ENCODE peak calls at places on chromosomes 4 and X, in seven cellular contexts. One of them, this sample, is unnamed.

GRCh38 chr4:22720091-22720490 is 27.4 kb downstream of the GBA3 start:
- DNase-seq in SK-N-SH: no peak
- DNase-seq in HCT116: no peak
- DNase-seq in GM12878: no peak
- DNase-seq in K562: no peak
- DNase-seq in H1: no peak
- DNase-seq in HepG2: no peak
- DNase-seq in this sample: no peak

GRCh38 chr4:151673913-151674520 is 86.8 kb downstream of the GATB start:
- DNase-seq in SK-N-SH: peak; percentile 42
- DNase-seq in HCT116: no peak
- DNase-seq in GM12878: no peak
- DNase-seq in K562: no peak
- DNase-seq in H1: no peak
- DNase-seq in HepG2: no peak
- DNase-seq in this sample: no peak

GRCh38 chr4:70725633-70726032 is 3.9 kb downstream of the RUFY3 start:
- DNase-seq in SK-N-SH: no peak
- DNase-seq in HCT116: no peak
- DNase-seq in GM12878: no peak
- DNase-seq in K562: no peak
- DNase-seq in H1: no peak
- DNase-seq in HepG2: no peak
- DNase-seq in this sample: no peak

GRCh38 chrX:138745215-138745614 is 33.7 kb upstream of the FGF13 start:
- DNase-seq in SK-N-SH: peak; percentile 14
- DNase-seq in HCT116: no peak
- DNase-seq in GM12878: peak; percentile 8
- DNase-seq in K562: peak; percentile 54
- DNase-seq in H1: no peak
- DNase-seq in HepG2: peak; percentile 12
- DNase-seq in this sample: no peak

GRCh38 chrX:81259714-81260395 is 58.0 kb downstream of the SH3BGRL start:
- DNase-seq in SK-N-SH: no peak
- DNase-seq in HCT116: no peak
- DNase-seq in GM12878: no peak
- DNase-seq in K562: no peak
- DNase-seq in H1: no peak
- DNase-seq in HepG2: no peak
- DNase-seq in this sample: no peak

GRCh38 chr4:3436798-3437581 is 4.8 kb upstream of the HGFAC start:
- DNase-seq in SK-N-SH: no peak
- DNase-seq in HCT116: peak; percentile 62
- DNase-seq in GM12878: peak; percentile 4
- DNase-seq in K562: no peak
- DNase-seq in H1: no peak
- DNase-seq in HepG2: no peak
- DNase-seq in this sample: peak; percentile 92

GRCh38 chrX:33434256-33435092 is 223.1 kb upstream of the DMD start:
- DNase-seq in SK-N-SH: peak; percentile 42
- DNase-seq in HCT116: no peak
- DNase-seq in GM12878: no peak
- DNase-seq in K562: peak; percentile 25
- DNase-seq in H1: peak; percentile 31
- DNase-seq in HepG2: peak; percentile 9
- DNase-seq in this sample: peak; percentile 2

GRCh38 chr4:165541773-165542459 is 163.1 kb downstream of the CPE start:
- DNase-seq in SK-N-SH: peak; percentile 3
- DNase-seq in HCT116: no peak
- DNase-seq in GM12878: no peak
- DNase-seq in K562: no peak
- DNase-seq in H1: no peak
- DNase-seq in HepG2: no peak
- DNase-seq in this sample: no peak

GRCh38 chr4:48698029-48698901 is 81.8 kb downstream of the FRYL start:
- DNase-seq in SK-N-SH: no peak
- DNase-seq in HCT116: peak; percentile 44
- DNase-seq in GM12878: no peak
- DNase-seq in K562: peak; percentile 85
- DNase-seq in H1: no peak
- DNase-seq in HepG2: peak; percentile 75
- DNase-seq in this sample: no peak

GRCh38 chr4:140296871-140297570 is 76.4 kb upstream of the SCOC start:
- DNase-seq in SK-N-SH: no peak
- DNase-seq in HCT116: peak; percentile 29
- DNase-seq in GM12878: no peak
- DNase-seq in K562: peak; percentile 57
- DNase-seq in H1: no peak
- DNase-seq in HepG2: no peak
- DNase-seq in this sample: no peak

GRCh38 chr4:169279111-169279510 is 8.4 kb upstream of the SH3RF1 start:
- DNase-seq in SK-N-SH: no peak
- DNase-seq in HCT116: no peak
- DNase-seq in GM12878: no peak
- DNase-seq in K562: no peak
- DNase-seq in H1: no peak
- DNase-seq in HepG2: no peak
- DNase-seq in this sample: no peak

GRCh38 chr4:136319789-136320470 is 1212.4 kb downstream of the PCDH18 start:
- DNase-seq in SK-N-SH: no peak
- DNase-seq in HCT116: peak; percentile 81
- DNase-seq in GM12878: no peak
- DNase-seq in K562: no peak
- DNase-seq in H1: no peak
- DNase-seq in HepG2: peak; percentile 5
- DNase-seq in this sample: no peak

GRCh38 chr4:26024079-26024478 is 110.1 kb downstream of the SMIM20 start:
- DNase-seq in SK-N-SH: no peak
- DNase-seq in HCT116: no peak
- DNase-seq in GM12878: no peak
- DNase-seq in K562: no peak
- DNase-seq in H1: no peak
- DNase-seq in HepG2: no peak
- DNase-seq in this sample: no peak

GRCh38 chr4:14719053-14719452 is 283.2 kb upstream of the CPEB2 start:
- DNase-seq in SK-N-SH: no peak
- DNase-seq in HCT116: no peak
- DNase-seq in GM12878: no peak
- DNase-seq in K562: no peak
- DNase-seq in H1: no peak
- DNase-seq in HepG2: no peak
- DNase-seq in this sample: no peak

GRCh38 chrX:133307637-133308485 is 89.7 kb upstream of the TFDP3 start:
- DNase-seq in SK-N-SH: no peak
- DNase-seq in HCT116: no peak
- DNase-seq in GM12878: no peak
- DNase-seq in K562: no peak
- DNase-seq in H1: peak; percentile 23
- DNase-seq in HepG2: no peak
- DNase-seq in this sample: no peak

GRCh38 chr4:172515266-172515879 is 653.2 kb upstream of the GALNT7 start:
- DNase-seq in SK-N-SH: no peak
- DNase-seq in HCT116: no peak
- DNase-seq in GM12878: no peak
- DNase-seq in K562: no peak
- DNase-seq in H1: peak; percentile 15
- DNase-seq in HepG2: no peak
- DNase-seq in this sample: no peak

GRCh38 chr4:85866508-85866907 is 391.6 kb downstream of the ARHGAP24 start:
- DNase-seq in SK-N-SH: no peak
- DNase-seq in HCT116: no peak
- DNase-seq in GM12878: no peak
- DNase-seq in K562: no peak
- DNase-seq in H1: no peak
- DNase-seq in HepG2: no peak
- DNase-seq in this sample: no peak

GRCh38 chr4:149371021-149371420 is 444.6 kb downstream of the IQCM start:
- DNase-seq in SK-N-SH: peak; percentile 3
- DNase-seq in HCT116: peak; percentile 67
- DNase-seq in GM12878: no peak
- DNase-seq in K562: peak; percentile 1
- DNase-seq in H1: peak; percentile 7
- DNase-seq in HepG2: peak; percentile 34
- DNase-seq in this sample: peak; percentile 76

GRCh38 chr4:24229976-24230375 is 340.1 kb upstream of the PPARGC1A start:
- DNase-seq in SK-N-SH: no peak
- DNase-seq in HCT116: no peak
- DNase-seq in GM12878: no peak
- DNase-seq in K562: no peak
- DNase-seq in H1: no peak
- DNase-seq in HepG2: no peak
- DNase-seq in this sample: no peak

GRCh38 chrX:130654409-130654970 is 248.5 kb downstream of the ENOX2 start:
- DNase-seq in SK-N-SH: peak; percentile 33
- DNase-seq in HCT116: no peak
- DNase-seq in GM12878: no peak
- DNase-seq in K562: no peak
- DNase-seq in H1: no peak
- DNase-seq in HepG2: no peak
- DNase-seq in this sample: no peak

GRCh38 chrX:36844857-36845256 is 163.3 kb upstream of the FAM47C start:
- DNase-seq in SK-N-SH: no peak
- DNase-seq in HCT116: no peak
- DNase-seq in GM12878: no peak
- DNase-seq in K562: no peak
- DNase-seq in H1: no peak
- DNase-seq in HepG2: no peak
- DNase-seq in this sample: no peak

GRCh38 chr4:16199132-16199531 is 27.1 kb downstream of the TAPT1 start:
- DNase-seq in SK-N-SH: peak; percentile 34
- DNase-seq in HCT116: no peak
- DNase-seq in GM12878: no peak
- DNase-seq in K562: no peak
- DNase-seq in H1: no peak
- DNase-seq in HepG2: peak; percentile 15
- DNase-seq in this sample: peak; percentile 37

GRCh38 chrX:50579955-50580354 is 109.3 kb upstream of the DGKK start:
- DNase-seq in SK-N-SH: peak; percentile 40
- DNase-seq in HCT116: peak; percentile 59
- DNase-seq in GM12878: peak; percentile 11
- DNase-seq in K562: peak; percentile 62
- DNase-seq in H1: no peak
- DNase-seq in HepG2: peak; percentile 68
- DNase-seq in this sample: peak; percentile 83

DNA sequence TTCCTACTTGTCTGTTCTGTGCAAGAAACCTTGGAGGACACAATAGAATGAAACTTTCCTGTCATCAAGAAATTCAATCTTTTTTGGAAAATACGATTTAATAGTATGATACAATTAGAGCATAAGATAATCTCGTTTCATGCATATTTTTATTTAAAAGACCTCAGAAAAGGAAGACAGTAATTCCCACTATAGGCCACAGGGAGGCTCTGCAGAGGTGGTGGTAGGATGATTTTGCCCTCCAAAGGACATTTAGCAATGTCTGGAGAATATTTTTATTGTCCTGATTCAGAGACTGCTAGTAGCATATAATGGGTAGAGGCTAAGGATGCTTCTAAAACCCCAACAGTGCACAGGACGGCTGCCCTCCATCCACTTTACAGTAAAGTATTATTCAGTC is 68.7 kb downstream of the PAK3 start:
- DNase-seq in SK-N-SH: peak; percentile 2
- DNase-seq in HCT116: no peak
- DNase-seq in GM12878: no peak
- DNase-seq in K562: peak; percentile 1
- DNase-seq in H1: no peak
- DNase-seq in HepG2: no peak
- DNase-seq in this sample: peak; percentile 0
- TF ChIP-seq JUND in SK-N-SH: no peak
- TF ChIP-seq JUND in HCT116: no peak
- TF ChIP-seq JUND in GM12878: no peak
- TF ChIP-seq JUND in K562: no peak
- TF ChIP-seq JUND in H1: no peak
- TF ChIP-seq JUND in HepG2: no peak
- TF ChIP-seq JUND in this sample: no peak

GRCh38 chr4:168150651-168151050 is 58.3 kb downstream of the ANXA10 start:
- DNase-seq in SK-N-SH: no peak
- DNase-seq in HCT116: no peak
- DNase-seq in GM12878: no peak
- DNase-seq in K562: no peak
- DNase-seq in H1: no peak
- DNase-seq in HepG2: no peak
- DNase-seq in this sample: no peak
- TF ChIP-seq JUND in SK-N-SH: no peak
- TF ChIP-seq JUND in HCT116: no peak
- TF ChIP-seq JUND in GM12878: no peak
- TF ChIP-seq JUND in K562: no peak
- TF ChIP-seq JUND in H1: no peak
- TF ChIP-seq JUND in HepG2: no peak
- TF ChIP-seq JUND in this sample: no peak

GRCh38 chr4:175330236-175330635 is 412.1 kb downstream of the ADAM29 start:
- DNase-seq in SK-N-SH: no peak
- DNase-seq in HCT116: no peak
- DNase-seq in GM12878: no peak
- DNase-seq in K562: no peak
- DNase-seq in H1: no peak
- DNase-seq in HepG2: no peak
- DNase-seq in this sample: no peak
- TF ChIP-seq JUND in SK-N-SH: no peak
- TF ChIP-seq JUND in HCT116: no peak
- TF ChIP-seq JUND in GM12878: no peak
- TF ChIP-seq JUND in K562: no peak
- TF ChIP-seq JUND in H1: no peak
- TF ChIP-seq JUND in HepG2: no peak
- TF ChIP-seq JUND in this sample: no peak

DNA sequence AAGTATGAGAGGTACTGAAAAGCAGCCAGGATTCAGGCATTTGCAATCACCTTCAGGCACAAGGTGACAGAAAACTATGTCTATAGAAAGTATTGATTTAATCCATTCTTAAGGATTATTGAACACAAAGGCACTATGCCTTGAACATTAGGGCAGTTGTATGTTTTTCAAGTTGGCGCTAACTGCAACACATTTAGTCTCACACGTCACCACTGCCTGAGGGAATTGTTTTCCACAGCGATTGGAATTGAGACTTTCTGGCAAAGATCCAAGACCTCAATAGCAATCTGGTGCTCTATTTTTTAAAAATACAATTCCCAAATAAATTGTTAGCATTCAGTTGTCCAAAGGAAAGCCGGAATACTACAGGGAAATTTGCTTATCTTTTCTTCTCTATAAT is 52.7 kb upstream of the FTHL17 start:
- DNase-seq in SK-N-SH: no peak
- DNase-seq in HCT116: no peak
- DNase-seq in GM12878: no peak
- DNase-seq in K562: no peak
- DNase-seq in H1: no peak
- DNase-seq in HepG2: no peak
- DNase-seq in this sample: no peak
- TF ChIP-seq JUND in SK-N-SH: no peak
- TF ChIP-seq JUND in HCT116: no peak
- TF ChIP-seq JUND in GM12878: no peak
- TF ChIP-seq JUND in K562: no peak
- TF ChIP-seq JUND in H1: no peak
- TF ChIP-seq JUND in HepG2: no peak
- TF ChIP-seq JUND in this sample: no peak

This sample was measured in T47D.